ENCODE peak calls at places on chromosomes 7 and 10, in five cellular contexts. T is mucosa of descending colon, W is A549, E is body of pancreas, N is epithelial cell of esophagus. C is an unnamed sample.

GRCh38 chr10:46555713-46556514 is 544 bp downstream of the GPRIN2 start:
- DNase-seq in T (peak; percentile 76), W (peak; percentile 51), E (peak; percentile 36), N (no peak), C (no peak)

GRCh38 chr10:117364121-117364960 is 10.9 kb downstream of the PDZD8 start:
- DNase-seq in T (no peak), W (no peak), N (no peak), E (no peak), C (peak; percentile 6)

GRCh38 chr7:892648-893593 is 16.6 kb downstream of the GET4 start:
- DNase-seq in T (peak; percentile 60), N (no peak), E (no peak), W (no peak), C (no peak)

GRCh38 chr7:33792547-33793105 is 112.7 kb upstream of the BMPER start:
- DNase-seq in N (no peak), T (no peak), E (no peak), W (no peak), C (no peak)

GRCh38 chr7:108211382-108212201 is 81.4 kb upstream of the LAMB4 start:
- DNase-seq in N (peak; percentile 83), W (peak; percentile 55), T (no peak), E (peak; percentile 26), C (peak; percentile 73)

GRCh38 chr10:14601872-14602725 is 172.6 kb downstream of the FAM107B start:
- DNase-seq in T (no peak), W (peak; percentile 61), N (peak; percentile 87), E (peak; percentile 70), C (peak; percentile 85)

GRCh38 chr10:100998183-100998990 is 1.2 kb upstream of the LZTS2 start:
- DNase-seq in T (peak; percentile 93), N (peak; percentile 69), W (peak; percentile 90), E (peak; percentile 88), C (peak; percentile 64)

GRCh38 chr7:6705959-6706665 is 635 bp downstream of the ZNF12 start:
- DNase-seq in W (peak; percentile 36), N (peak; percentile 40), T (peak; percentile 69), E (peak; percentile 38), C (peak; percentile 26)

GRCh38 chr7:117186218-117186617 is 136.6 kb downstream of the WNT2 start:
- DNase-seq in N (no peak), T (no peak), W (no peak), E (no peak), C (no peak)

GRCh38 chr10:111344804-111345203 is 268.0 kb downstream of the ADRA2A start:
- DNase-seq in N (peak; percentile 1), W (no peak), T (no peak), E (no peak), C (no peak)

GRCh38 chr7:69109131-69109740 is 489.0 kb upstream of the AUTS2 start:
- DNase-seq in W (no peak), T (no peak), N (peak; percentile 2), E (no peak), C (peak; percentile 47)

GRCh38 chr7:108132551-108133265 is 2.5 kb upstream of the LAMB4 start:
- DNase-seq in N (peak; percentile 95), W (no peak), T (no peak), E (no peak), C (peak; percentile 97)

GRCh38 chr10:82176571-82176970 is 301.6 kb downstream of the NRG3 start:
- DNase-seq in W (no peak), T (no peak), N (no peak), E (no peak), C (no peak)

GRCh38 chr7:127460077-127460476 is 67.6 kb upstream of the ZNF800 start:
- DNase-seq in T (no peak), W (no peak), N (no peak), E (no peak), C (no peak)

GRCh38 chr7:159083001-159083697 is 61.5 kb downstream of the VIPR2 start:
- DNase-seq in N (no peak), T (no peak), E (no peak), W (no peak), C (no peak)

GRCh38 chr10:110408943-110409342 is 88.8 kb upstream of the DUSP5 start:
- DNase-seq in E (no peak), W (no peak), T (no peak), N (no peak), C (no peak)

GRCh38 chr7:129875160-129875559 is 77.6 kb downstream of the UBE2H start:
- DNase-seq in T (no peak), N (no peak), W (no peak), E (no peak), C (peak; percentile 28)

GRCh38 chr7:102424129-102424551 is 9.2 kb upstream of the ORAI2 start:
- DNase-seq in N (no peak), T (no peak), W (no peak), E (no peak), C (no peak)

GRCh38 chr7:102429141-102429904 is 4.1 kb upstream of the ORAI2 start:
- DNase-seq in T (no peak), W (no peak), N (no peak), E (no peak), C (no peak)

GRCh38 chr7:102425639-102426267 is 7.6 kb upstream of the ORAI2 start:
- DNase-seq in T (peak; percentile 93), W (no peak), N (no peak), E (peak; percentile 56), C (no peak)

GRCh38 chr7:102424787-102425218 is 8.6 kb upstream of the ORAI2 start:
- DNase-seq in W (no peak), E (peak; percentile 34), N (no peak), T (no peak), C (no peak)

GRCh38 chr7:102426268-102427031 is 6.9 kb upstream of the ORAI2 start:
- DNase-seq in W (no peak), N (no peak), E (peak; percentile 52), T (peak; percentile 79), C (no peak)
- H3K4me3 ChIP-seq in W (no peak overlapping the region), N (no peak overlapping the region), E (no peak overlapping the region), T (no peak overlapping the region), C (no peak overlapping the region)

GRCh38 chr7:130939285-130940095 is 205.5 kb upstream of the KLF14 start:
- DNase-seq in N (no peak), T (no peak), E (no peak), W (no peak), C (no peak)
- H3K4me3 ChIP-seq in N (peak overlapping the region; percentile 4), T (no peak overlapping the region), E (no peak overlapping the region), W (peak overlapping the region; percentile 52), C (peak overlapping the region; percentile 51)

GRCh38 chr10:96077181-96077580 is 33.8 kb downstream of the CCNJ start:
- DNase-seq in N (no peak), W (no peak), T (no peak), E (no peak), C (no peak)

GRCh38 chr10:96075977-96076376 is 32.6 kb downstream of the CCNJ start:
- DNase-seq in N (no peak), E (no peak), W (no peak), T (no peak), C (no peak)

GRCh38 chr10:96072673-96073072 is 29.3 kb downstream of the CCNJ start:
- DNase-seq in E (no peak), N (no peak), T (no peak), W (no peak), C (peak; percentile 10)

DNA sequence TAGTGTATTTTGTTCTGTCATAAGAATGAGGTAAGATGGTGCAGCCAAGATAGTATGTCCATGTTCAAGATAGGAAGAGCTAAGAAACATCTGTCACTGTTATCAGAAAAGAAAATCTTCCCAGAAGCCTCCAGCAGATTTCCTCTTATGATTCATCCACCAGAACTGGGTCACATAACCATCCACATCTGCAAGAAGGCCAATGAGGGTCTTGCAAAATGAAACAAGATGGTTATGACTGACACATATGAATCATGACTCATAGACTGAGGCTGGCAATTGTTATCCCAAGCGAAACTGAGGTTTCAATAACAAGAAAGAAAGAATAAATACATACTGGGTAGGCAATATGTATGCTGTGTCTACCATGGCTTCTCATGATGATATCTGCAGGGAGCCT is 30.3 kb downstream of the CCNJ start:
- DNase-seq in N (peak; percentile 68), E (no peak), W (no peak), T (no peak), C (peak; percentile 67)
- H3K4me3 ChIP-seq in N (no peak overlapping the region), E (no peak overlapping the region), W (no peak overlapping the region), T (no peak overlapping the region), C (no peak overlapping the region)

DNA sequence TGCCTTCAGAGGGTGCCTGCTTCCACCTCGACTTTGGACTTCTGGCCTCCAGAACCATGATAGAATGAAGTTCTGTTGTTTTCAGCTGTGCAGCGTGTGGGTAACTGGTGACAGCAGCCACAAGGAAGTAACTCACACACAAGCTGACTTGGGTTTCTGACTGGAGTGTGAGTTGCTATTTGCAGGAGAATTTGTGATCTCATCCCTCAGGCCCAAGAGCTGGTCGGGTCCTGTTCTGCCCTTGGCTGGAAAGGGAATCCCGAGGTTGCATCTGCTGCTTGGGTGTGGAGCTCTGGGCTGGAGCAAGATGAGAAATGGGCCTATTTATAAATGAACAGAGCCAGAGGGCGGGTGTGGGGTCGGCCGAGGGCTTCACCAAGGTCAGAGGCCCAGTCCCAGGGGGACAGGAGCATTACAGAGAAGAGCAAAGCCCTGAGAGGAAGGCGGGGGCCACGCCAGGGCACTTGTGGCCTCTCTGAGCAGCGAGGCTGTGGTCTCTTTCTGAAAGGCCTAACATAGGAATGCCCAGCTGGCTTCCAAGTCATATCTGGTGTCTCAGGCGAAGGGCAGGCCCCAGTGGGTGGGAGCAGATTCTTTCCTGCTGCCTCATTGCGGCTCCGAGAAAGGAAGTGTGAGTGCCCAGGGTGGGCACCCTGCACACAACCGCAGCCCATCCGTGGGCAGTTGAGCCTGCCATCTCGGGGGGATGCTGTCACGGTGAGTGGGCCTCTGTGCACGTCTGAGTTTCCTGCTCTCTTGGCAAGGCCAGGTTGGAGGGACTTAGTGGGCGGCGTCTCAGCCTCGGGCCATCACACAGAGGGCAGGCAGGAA is 26.5 kb upstream of the C10orf71 start:
- DNase-seq in E (peak; percentile 20), N (no peak), T (no peak), W (no peak), C (no peak)
- H3K4me3 ChIP-seq in E (no peak overlapping the region), N (no peak overlapping the region), T (no peak overlapping the region), W (no peak overlapping the region), C (no peak overlapping the region)

GRCh38 chr10:59995862-59996261 is 89.5 kb upstream of the CCDC6 start:
- DNase-seq in E (no peak), W (no peak), N (peak; percentile 71), T (no peak), C (peak; percentile 79)

GRCh38 chr10:59991117-59991516 is 84.8 kb upstream of the CCDC6 start:
- DNase-seq in N (no peak), E (no peak), T (no peak), W (no peak), C (no peak)

GRCh38 chr10:59993931-59994330 is 87.6 kb upstream of the CCDC6 start:
- DNase-seq in W (no peak), E (no peak), T (no peak), N (peak; percentile 82), C (peak; percentile 86)

DNA sequence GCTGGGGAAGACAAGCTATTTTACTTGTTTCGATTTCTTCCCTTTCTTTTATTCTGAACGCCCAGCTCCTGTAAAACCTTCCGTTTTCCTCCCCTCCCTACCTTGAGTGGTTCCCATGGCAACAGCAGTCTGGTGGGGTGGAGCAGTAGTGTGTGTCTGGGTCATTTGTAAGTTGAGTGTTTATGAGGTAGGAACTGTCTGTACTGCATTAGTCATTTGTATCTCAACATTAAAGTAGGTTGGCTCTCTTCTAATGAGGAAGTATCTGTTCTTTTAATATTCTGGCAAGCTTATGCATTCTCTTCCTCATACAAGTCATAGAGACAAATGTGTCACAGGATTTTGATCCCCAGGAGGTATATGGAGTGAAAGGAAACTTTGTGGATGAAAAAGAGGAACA is 85.3 kb upstream of the CCDC6 start:
- DNase-seq in W (peak; percentile 13), T (no peak), N (peak; percentile 88), E (peak; percentile 72), C (peak; percentile 96)
- H3K4me3 ChIP-seq in W (no peak overlapping the region), T (no peak overlapping the region), N (peak overlapping the region; percentile 7), E (no peak overlapping the region), C (no peak overlapping the region)